ENCODE peak calls at places on chromosomes 16 and 17, in six cellular contexts. S is T-helper 1 cell; X is upper lobe of right lung; T is RWPE1; B is ecto neural progenitor cell; P is CD4-positive, alpha-beta memory T cell. D is an unnamed sample.

GRCh38 chr17:66837883-66838665 is 3.2 kb downstream of the CACNG5 start:
- DNase-seq in S (no peak), X (no peak), T (no peak), B (no peak), P (no peak), D (no peak)

GRCh38 chr17:33387406-33387805 is 94.3 kb upstream of the ASIC2 start:
- DNase-seq in S (no peak), X (no peak), T (no peak), B (no peak), P (no peak), D (no peak)

GRCh38 chr16:18792836-18793433 is 2.8 kb upstream of the RPS15A start:
- DNase-seq in S (no peak), X (no peak), T (no peak), B (no peak), P (no peak), D (no peak)

GRCh38 chr17:38794221-38794620 is 5.1 kb downstream of the PIP4K2B start:
- DNase-seq in S (no peak), X (no peak), T (no peak), B (no peak), P (no peak), D (no peak)

GRCh38 chr17:18039535-18040286 is 503 bp downstream of the GID4 start:
- DNase-seq in S (no peak), X (peak), T (peak), B (peak), P (no peak), D (peak)

GRCh38 chr17:46977348-46977747 is 1.7 kb downstream of the RPRML start:
- DNase-seq in S (no peak), X (no peak), T (no peak), B (peak), P (no peak), D (no peak)

GRCh38 chr16:529012-529575 is 1.6 kb downstream of the CAPN15 start:
- DNase-seq in S (no peak), X (no peak), T (no peak), B (no peak), P (no peak), D (no peak)

GRCh38 chr16:4414187-4414909 is 2.0 kb downstream of the CORO7 start:
- DNase-seq in S (peak), X (no peak), T (no peak), B (no peak), P (peak), D (peak)

GRCh38 chr16:17474572-17474971 is 3.8 kb upstream of the XYLT1 start:
- DNase-seq in S (no peak), X (no peak), T (no peak), B (no peak), P (no peak), D (no peak)

GRCh38 chr17:300881-301280 is 51.7 kb downstream of the RPH3AL start:
- DNase-seq in S (no peak), X (peak), T (no peak), B (no peak), P (no peak), D (no peak)

GRCh38 chr16:5336898-5337297 is 239.3 kb upstream of the EEF2KMT start:
- DNase-seq in S (no peak), X (no peak), T (no peak), B (no peak), P (no peak), D (no peak)

GRCh38 chr16:87492241-87492635 is 586 bp downstream of the ZCCHC14 start:
- DNase-seq in S (no peak), X (no peak), T (no peak), B (no peak), P (no peak), D (no peak)

GRCh38 chr16:50165473-50165872 is 12.4 kb downstream of the TENT4B start:
- DNase-seq in S (no peak), X (no peak), T (no peak), B (peak), P (no peak), D (no peak)

GRCh38 chr16:25464058-25464457 is 206.4 kb upstream of the ZKSCAN2 start:
- DNase-seq in S (no peak), X (no peak), T (no peak), B (no peak), P (no peak), D (no peak)

GRCh38 chr17:39001703-39002637 is 34.8 kb upstream of the FBXO47 start:
- DNase-seq in S (no peak), X (peak), T (peak), B (no peak), P (no peak), D (no peak)

GRCh38 chr17:75587718-75588545 is at the start of gene MYO15B:
- DNase-seq in S (peak), X (peak), T (no peak), B (peak), P (no peak), D (peak)

GRCh38 chr16:2836646-2837508 is 6.8 kb downstream of the ZG16B start:
- DNase-seq in S (no peak), X (peak), T (no peak), B (no peak), P (no peak), D (no peak)

GRCh38 chr16:80739523-80739922 is 64.9 kb downstream of the CDYL2 start:
- DNase-seq in S (no peak), X (no peak), T (no peak), B (no peak), P (no peak), D (no peak)

GRCh38 chr16:88971371-88972097 is 5.5 kb downstream of the CBFA2T3 start:
- DNase-seq in S (no peak), X (no peak), T (no peak), B (no peak), P (no peak), D (no peak)

GRCh38 chr17:17719966-17720543 is 38.8 kb downstream of the RAI1 start:
- DNase-seq in S (no peak), X (no peak), T (no peak), B (no peak), P (no peak), D (no peak)

GRCh38 chr16:22070361-22071351 is 21.7 kb upstream of the VWA3A start:
- DNase-seq in S (no peak), X (no peak), T (peak), B (no peak), P (no peak), D (no peak)

GRCh38 chr17:13568746-13569739 is 32.7 kb downstream of the HS3ST3A1 start:
- DNase-seq in S (no peak), X (no peak), T (no peak), B (no peak), P (no peak), D (no peak)

GRCh38 chr16:3282103-3282746 is 1.1 kb upstream of the ZNF263 start:
- DNase-seq in S (no peak), X (no peak), T (no peak), B (no peak), P (no peak), D (no peak)

GRCh38 chr17:39674702-39675389 is 6.6 kb downstream of the PNMT start:
- DNase-seq in S (no peak), X (peak), T (no peak), B (no peak), P (no peak), D (no peak)

GRCh38 chr16:59463776-59464175 is 729.7 kb upstream of the GOT2 start:
- DNase-seq in S (no peak), X (no peak), T (peak), B (no peak), P (no peak), D (no peak)

D was measured in T-helper 17 cell.